ENCODE peak calls at places on chromosomes 4 and X, in seven cellular contexts. N is brain microvascular endothelial cell; J is GM23248; W is RWPE1; X is tibial artery; O is CD4-positive, alpha-beta T cell; C is upper lobe of right lung. L is an unnamed sample.

GRCh38 chr4:186743261-186743660 is 19.6 kb upstream of the FAT1 start:
- DNase-seq in N (no peak), J (peak), W (no peak), X (no peak), O (no peak), C (no peak), L (no peak)

GRCh38 chr4:65007841-65008439 is 598.7 kb upstream of the TECRL start:
- DNase-seq in N (peak), J (peak), W (peak), X (no peak), O (no peak), C (no peak), L (no peak)

GRCh38 chrX:151085207-151085606 is 91.2 kb upstream of the GPR50 start:
- DNase-seq in N (no peak), J (no peak), W (no peak), X (no peak), O (no peak), C (no peak), L (no peak)

GRCh38 chr4:184420881-184421416 is 53.4 kb downstream of the IRF2 start:
- DNase-seq in N (no peak), J (no peak), W (no peak), X (no peak), O (no peak), C (no peak), L (no peak)

GRCh38 chr4:87839309-87839946 is 6.7 kb downstream of the MEPE start:
- DNase-seq in N (peak), J (peak), W (peak), X (no peak), O (no peak), C (no peak), L (peak)

GRCh38 chrX:264634-265455 is 16.3 kb upstream of the PLCXD1 start:
- DNase-seq in N (no peak), J (peak), W (no peak), X (peak), O (no peak), C (peak), L (no peak)

GRCh38 chrX:121407627-121408026 is 360.2 kb downstream of the GLUD2 start:
- DNase-seq in N (no peak), J (no peak), W (no peak), X (no peak), O (no peak), C (no peak), L (no peak)

GRCh38 chrX:55486736-55487135 is 2.9 kb downstream of the USP51 start:
- DNase-seq in N (no peak), J (peak), W (no peak), X (no peak), O (no peak), C (no peak), L (no peak)

GRCh38 chrX:17409566-17410290 is 34.7 kb downstream of the NHS start:
- DNase-seq in N (no peak), J (no peak), W (no peak), X (no peak), O (no peak), C (no peak), L (no peak)

GRCh38 chr4:98657531-98658286 is 702 bp downstream of the TSPAN5 start:
- DNase-seq in N (peak), J (peak), W (peak), X (no peak), O (peak), C (no peak), L (no peak)

GRCh38 chr4:46550471-46550870 is 160.5 kb upstream of the GABRA2 start:
- DNase-seq in N (no peak), J (no peak), W (no peak), X (no peak), O (no peak), C (no peak), L (no peak)

GRCh38 chr4:71186566-71187398 is 152.0 kb upstream of the SLC4A4 start:
- DNase-seq in N (no peak), J (peak), W (peak), X (peak), O (no peak), C (peak), L (no peak)

GRCh38 chrX:139759637-139760036 is 51.7 kb upstream of the MCF2 start:
- DNase-seq in N (peak), J (peak), W (no peak), X (no peak), O (no peak), C (no peak), L (no peak)

GRCh38 chr4:52751349-52751911 is at the start of gene ERVMER34-1:
- DNase-seq in N (peak), J (peak), W (peak), X (no peak), O (no peak), C (peak), L (no peak)

GRCh38 chr4:130233377-130234047 is 1137.6 kb downstream of the C4orf33 start:
- DNase-seq in N (no peak), J (no peak), W (no peak), X (no peak), O (no peak), C (no peak), L (no peak)

GRCh38 chr4:141246683-141247429 is 26.2 kb downstream of the ZNF330 start:
- DNase-seq in N (no peak), J (peak), W (peak), X (no peak), O (no peak), C (no peak), L (no peak)

GRCh38 chrX:9285342-9285771 is 179.5 kb upstream of the TBL1X start:
- DNase-seq in N (no peak), J (no peak), W (no peak), X (no peak), O (no peak), C (no peak), L (no peak)

GRCh38 chr4:89797117-89797516 is 39.8 kb downstream of the SNCA start:
- DNase-seq in N (peak), J (peak), W (peak), X (no peak), O (no peak), C (no peak), L (no peak)

GRCh38 chr4:3657917-3658913 is 108.0 kb upstream of the ADRA2C start:
- DNase-seq in N (peak), J (peak), W (no peak), X (peak), O (no peak), C (no peak), L (no peak)

GRCh38 chr4:25174674-25175073 is 14.4 kb upstream of the SEPSECS start:
- DNase-seq in N (no peak), J (peak), W (peak), X (no peak), O (no peak), C (no peak), L (no peak)

GRCh38 chr4:89303177-89303576 is 4.4 kb downstream of the GPRIN3 start:
- DNase-seq in N (no peak), J (no peak), W (no peak), X (no peak), O (no peak), C (peak), L (no peak)

GRCh38 chr4:164623099-164623498 is 130.8 kb upstream of the SMIM31 start:
- DNase-seq in N (no peak), J (no peak), W (no peak), X (no peak), O (no peak), C (no peak), L (no peak)

GRCh38 chr4:1686440-1687036 is 2.4 kb upstream of the FAM53A start:
- DNase-seq in N (no peak), J (no peak), W (no peak), X (no peak), O (no peak), C (peak), L (no peak)

GRCh38 chr4:184280591-184281071 is 63.0 kb upstream of the ENPP6 start:
- DNase-seq in N (no peak), J (no peak), W (no peak), X (no peak), O (no peak), C (no peak), L (peak)

GRCh38 chr4:56513517-56513916 is 7.9 kb downstream of the ARL9 start:
- DNase-seq in N (no peak), J (no peak), W (no peak), X (no peak), O (no peak), C (no peak), L (no peak)

GRCh38 chrX:72114306-72114705 is 17.4 kb downstream of the RTL5 start:
- DNase-seq in N (no peak), J (no peak), W (no peak), X (no peak), O (no peak), C (no peak), L (no peak)

GRCh38 chr4:126268106-126268505 is 953.4 kb downstream of the FAT4 start:
- DNase-seq in N (no peak), J (peak), W (no peak), X (no peak), O (no peak), C (no peak), L (no peak)

GRCh38 chr4:48439988-48440387 is 43.2 kb upstream of the SLC10A4 start:
- DNase-seq in N (no peak), J (no peak), W (no peak), X (no peak), O (no peak), C (no peak), L (no peak)

GRCh38 chr4:2843909-2844584 is 403 bp downstream of the ADD1 start:
- DNase-seq in N (peak), J (peak), W (peak), X (peak), O (no peak), C (peak), L (peak)

GRCh38 chr4:40838742-40839141 is 89.0 kb downstream of the NSUN7 start:
- DNase-seq in N (no peak), J (peak), W (no peak), X (no peak), O (no peak), C (no peak), L (no peak)

GRCh38 chr4:93743638-93744037 is 84.9 kb upstream of the ATOH1 start:
- DNase-seq in N (no peak), J (no peak), W (no peak), X (no peak), O (no peak), C (no peak), L (no peak)

GRCh38 chrX:110267874-110268273 is 50.0 kb downstream of the AMMECR1 start:
- DNase-seq in N (no peak), J (no peak), W (no peak), X (no peak), O (no peak), C (no peak), L (no peak)
- H3K27ac ChIP-seq in N (no peak), J (peak), W (no peak), X (no peak), O (no peak), C (no peak), L (no peak)

DNA sequence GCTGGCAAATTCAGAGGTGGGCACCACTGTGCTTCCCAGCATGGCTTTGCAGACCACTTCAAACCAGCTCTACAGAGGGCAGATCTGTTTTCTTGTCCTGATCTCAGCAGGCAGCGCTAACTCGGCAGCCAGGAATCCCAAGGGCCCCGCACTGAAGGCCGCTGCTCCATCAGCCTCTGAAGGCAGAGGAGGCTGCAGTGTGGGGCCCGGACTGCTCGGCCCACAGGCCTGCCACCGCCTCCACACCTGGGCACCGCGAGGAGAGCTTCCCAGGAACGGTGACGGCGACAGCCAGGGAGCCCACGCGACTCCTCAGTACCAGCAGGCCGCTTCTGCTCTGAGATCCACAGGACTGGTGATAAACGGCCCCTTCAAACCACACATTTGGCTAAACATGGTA is 23.7 kb downstream of the DCTD start:
- DNase-seq in N (no peak), J (no peak), W (no peak), X (no peak), O (no peak), C (no peak), L (no peak)
- H3K27ac ChIP-seq in N (no peak), J (no peak), W (no peak), X (no peak), O (no peak), C (no peak), L (no peak)

DNA sequence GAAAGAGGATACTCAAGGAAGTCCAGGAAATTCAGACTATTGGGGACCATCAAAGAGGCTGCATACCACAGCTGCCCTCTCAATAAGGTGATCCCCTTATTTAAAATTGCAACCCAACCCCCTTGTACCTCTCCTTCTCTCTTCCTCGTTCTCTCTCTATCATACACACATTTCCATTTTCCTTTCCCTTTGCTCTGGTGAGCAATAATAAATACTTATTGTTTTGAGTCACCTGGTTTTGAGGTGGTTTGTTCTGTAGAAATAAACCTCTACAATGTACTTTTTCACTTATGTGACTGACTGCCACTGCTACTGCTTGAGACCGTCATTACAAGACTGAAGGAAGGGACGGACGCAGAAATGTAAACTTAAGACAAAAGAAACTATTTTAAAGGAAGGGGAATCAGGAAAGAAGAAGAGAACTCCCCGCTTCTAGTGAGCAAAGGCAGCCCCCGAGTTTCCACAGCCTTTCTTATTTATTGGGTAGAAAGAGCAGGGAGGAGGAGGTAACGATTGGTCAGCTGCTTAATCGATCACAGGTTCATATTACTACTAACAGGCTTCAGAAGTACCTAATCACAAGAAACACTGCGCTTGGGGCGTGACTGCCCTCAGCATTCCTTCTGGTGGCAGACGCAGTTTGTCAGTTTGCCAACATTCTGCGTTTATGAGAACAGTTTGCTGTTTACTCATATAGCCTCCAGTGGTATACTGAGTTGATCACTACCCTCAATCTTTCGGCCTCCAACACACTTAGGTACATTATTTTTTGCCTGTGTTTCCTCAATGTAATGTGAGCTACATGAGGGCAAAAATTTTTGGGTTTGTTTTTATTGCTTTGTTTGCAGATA is 16.9 kb upstream of the TMEM165 start:
- DNase-seq in N (peak), J (no peak), W (no peak), X (no peak), O (no peak), C (no peak), L (no peak)
- H3K27ac ChIP-seq in N (no peak), J (no peak), W (no peak), X (no peak), O (no peak), C (peak), L (no peak)

DNA sequence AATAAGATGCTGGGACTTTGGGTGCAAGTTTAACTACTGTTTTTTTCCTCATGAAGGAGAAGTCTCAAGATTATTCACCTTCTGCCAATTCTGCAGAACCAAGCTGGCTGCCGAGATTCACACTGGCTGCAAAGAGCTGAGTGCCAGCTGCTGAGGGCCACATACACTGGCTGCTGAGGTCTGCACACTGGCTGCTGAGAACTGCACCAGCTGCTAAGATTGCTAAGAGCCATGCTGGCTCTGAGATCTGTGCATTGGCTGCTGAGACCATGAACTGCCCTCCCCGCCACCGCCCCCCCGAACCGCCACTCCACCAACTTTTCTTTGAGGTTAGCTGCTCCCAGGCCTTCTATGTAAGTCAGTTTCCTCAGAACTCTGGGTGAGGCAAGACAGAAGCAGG is 330.3 kb downstream of the CBLL2 start:
- DNase-seq in N (no peak), J (no peak), W (no peak), X (no peak), O (no peak), C (no peak), L (no peak)
- H3K27ac ChIP-seq in N (no peak), J (no peak), W (no peak), X (no peak), O (no peak), C (no peak), L (no peak)

GRCh38 chr4:132587626-132588025 is 561.5 kb upstream of the PCDH10 start:
- DNase-seq in N (no peak), J (no peak), W (peak), X (no peak), O (no peak), C (no peak), L (no peak)
- H3K27ac ChIP-seq in N (no peak), J (no peak), W (no peak), X (no peak), O (no peak), C (no peak), L (no peak)

DNA sequence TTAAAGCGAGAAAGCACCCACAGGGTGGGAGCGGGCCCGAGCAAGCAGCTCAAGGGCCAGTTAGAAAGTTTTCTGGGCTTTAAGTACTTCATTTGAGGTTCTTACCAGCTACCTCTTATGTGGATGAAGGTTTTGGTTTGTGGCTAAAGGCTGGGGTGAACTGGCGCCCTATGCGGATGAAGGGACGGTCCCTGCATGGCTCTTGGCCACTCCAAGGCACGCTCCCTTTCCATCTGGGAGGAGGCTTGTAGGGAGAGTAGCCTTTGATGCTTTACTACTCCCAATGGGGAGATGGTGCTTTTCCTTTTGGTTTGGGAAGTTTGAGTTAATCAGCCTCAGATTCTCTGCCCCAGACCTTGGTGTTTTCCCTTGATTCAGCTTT is 17.7 kb downstream of the MRFAP1 start:
- DNase-seq in N (no peak), J (no peak), W (no peak), X (no peak), O (no peak), C (no peak), L (no peak)
- H3K27ac ChIP-seq in N (no peak), J (no peak), W (peak), X (peak), O (no peak), C (no peak), L (peak)

GRCh38 chr4:26749867-26750266 is 110.8 kb upstream of the STIM2 start:
- DNase-seq in N (no peak), J (no peak), W (no peak), X (no peak), O (no peak), C (no peak), L (no peak)
- H3K27ac ChIP-seq in N (no peak), J (no peak), W (no peak), X (no peak), O (no peak), C (no peak), L (no peak)

DNA sequence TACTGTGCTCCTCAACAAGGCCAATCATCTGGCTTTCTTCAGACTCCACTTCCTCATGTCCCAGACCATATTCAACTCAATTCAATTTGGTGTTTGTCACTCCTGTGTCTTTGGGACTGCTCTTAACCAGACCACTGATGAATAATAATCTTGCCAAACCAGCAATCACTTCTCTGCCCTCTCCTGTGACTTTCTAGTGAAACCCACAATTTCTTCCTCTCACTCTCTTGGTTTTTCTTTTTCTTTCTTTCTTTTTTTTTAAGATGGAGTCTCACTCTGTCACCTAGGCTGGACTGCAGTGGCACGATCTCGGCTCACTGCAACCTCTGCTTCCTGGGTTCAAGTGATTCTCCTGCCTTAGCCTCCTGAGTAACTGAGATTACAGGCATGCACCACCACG is 2.8 kb upstream of the WDR45 start:
- DNase-seq in N (no peak), J (no peak), W (no peak), X (no peak), O (no peak), C (no peak), L (no peak)
- H3K27ac ChIP-seq in N (no peak), J (no peak), W (no peak), X (no peak), O (no peak), C (no peak), L (no peak)

GRCh38 chrX:43861750-43862149 is 20.5 kb downstream of the MAOB start:
- DNase-seq in N (peak), J (no peak), W (no peak), X (no peak), O (no peak), C (no peak), L (no peak)

GRCh38 chrX:43866423-43866822 is 15.8 kb downstream of the MAOB start:
- DNase-seq in N (no peak), J (no peak), W (no peak), X (no peak), O (no peak), C (no peak), L (no peak)

GRCh38 chrX:43865791-43866190 is 16.5 kb downstream of the MAOB start:
- DNase-seq in N (no peak), J (no peak), W (no peak), X (no peak), O (no peak), C (no peak), L (no peak)

GRCh38 chrX:43862434-43862833 is 19.8 kb downstream of the MAOB start:
- DNase-seq in N (no peak), J (no peak), W (no peak), X (no peak), O (no peak), C (no peak), L (no peak)

DNA sequence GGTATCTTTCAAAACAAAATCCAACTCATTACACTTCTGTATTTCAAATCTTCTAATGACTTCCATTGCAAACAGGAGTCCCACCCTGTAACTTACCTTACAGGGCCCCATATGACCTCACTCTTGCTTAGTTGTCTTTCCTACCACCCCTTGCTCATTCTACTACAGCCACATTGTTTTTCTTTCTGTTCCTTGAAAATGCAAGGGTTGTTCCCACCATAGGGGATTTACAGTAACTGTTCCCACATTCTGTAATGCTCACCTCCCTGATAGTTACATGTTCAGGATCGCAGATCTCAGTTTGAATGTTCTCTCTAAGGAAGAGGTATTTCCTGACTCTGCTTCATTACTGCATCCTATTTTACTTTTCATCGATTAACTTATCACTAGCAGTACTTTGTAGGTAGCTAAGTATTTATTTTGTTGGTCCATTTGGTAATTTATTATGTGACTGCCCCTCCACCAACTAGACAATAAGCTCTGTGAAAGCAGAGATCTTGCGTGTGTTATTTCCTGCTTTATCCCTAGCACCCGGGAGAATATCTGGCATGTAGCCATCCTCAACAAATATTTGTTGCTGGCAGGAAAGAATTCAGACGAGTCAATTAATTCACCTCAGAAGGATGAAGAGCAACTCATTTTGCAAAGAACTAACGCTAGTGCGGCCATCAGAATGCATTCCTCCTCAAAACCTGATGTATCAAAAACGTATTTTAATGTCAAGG is 21.4 kb downstream of the MAOB start:
- DNase-seq in N (peak), J (peak), W (no peak), X (no peak), O (no peak), C (no peak), L (no peak)
- H3K27ac ChIP-seq in N (peak), J (no peak), W (no peak), X (no peak), O (no peak), C (no peak), L (no peak)